ENCODE peak calls at places on chromosomes 3 and 15, in five cellular contexts. N, A, F, T and K are unnamed samples.

GRCh38 chr3:13105181-13105580 is 32.0 kb upstream of the IQSEC1 start:
- DNase-seq in N (no peak), A (no peak), F (no peak), T (no peak), K (no peak)

GRCh38 chr15:26771917-26772587 is 814 bp downstream of the GABRB3 start:
- DNase-seq in N (no peak), A (no peak), F (no peak), T (no peak), K (no peak)

GRCh38 chr15:89874926-89875564 is 18.7 kb downstream of the AP3S2 start:
- DNase-seq in N (peak), A (peak), F (peak), T (peak), K (peak)

GRCh38 chr15:29452881-29453731 is 183.5 kb upstream of the NSMCE3 start:
- DNase-seq in N (no peak), A (no peak), F (no peak), T (no peak), K (no peak)

GRCh38 chr3:124787490-124788195 is 57.4 kb downstream of the UMPS start:
- DNase-seq in N (peak), A (peak), F (no peak), T (no peak), K (no peak)

GRCh38 chr3:148950806-148951205 is 40.5 kb upstream of the GYG1 start:
- DNase-seq in N (peak), A (peak), F (peak), T (no peak), K (no peak)

GRCh38 chr3:192433704-192434103 is 293.6 kb downstream of the FGF12 start:
- DNase-seq in N (no peak), A (no peak), F (no peak), T (no peak), K (no peak)

GRCh38 chr15:39491115-39491916 is 89.6 kb upstream of the THBS1 start:
- DNase-seq in N (no peak), A (no peak), F (no peak), T (no peak), K (no peak)

GRCh38 chr3:134008630-134009156 is 21.0 kb downstream of the SLCO2A1 start:
- DNase-seq in N (peak), A (peak), F (no peak), T (no peak), K (no peak)

GRCh38 chr3:64451283-64452012 is 226.2 kb upstream of the PRICKLE2 start:
- DNase-seq in N (no peak), A (no peak), F (no peak), T (no peak), K (no peak)

GRCh38 chr15:48693474-48693873 is 48.0 kb upstream of the FBN1 start:
- DNase-seq in N (peak), A (peak), F (no peak), T (no peak), K (no peak)

GRCh38 chr3:114093596-114093995 is 37.1 kb downstream of the QTRT2 start:
- DNase-seq in N (peak), A (peak), F (no peak), T (no peak), K (no peak)

GRCh38 chr3:165852150-165852549 is 14.9 kb upstream of the BCHE start:
- DNase-seq in N (no peak), A (no peak), F (no peak), T (no peak), K (no peak)

GRCh38 chr3:167978071-167978470 is 117.7 kb downstream of the GOLIM4 start:
- DNase-seq in N (no peak), A (no peak), F (peak), T (no peak), K (no peak)

GRCh38 chr3:180000500-180000899 is 36.2 kb downstream of the PEX5L start:
- DNase-seq in N (no peak), A (no peak), F (no peak), T (no peak), K (no peak)

GRCh38 chr15:82540984-82541431 is 751 bp upstream of the RPS17 start:
- DNase-seq in N (peak), A (no peak), F (peak), T (peak), K (no peak)

GRCh38 chr3:184366619-184367321 is 5.3 kb downstream of the POLR2H start:
- DNase-seq in N (peak), A (peak), F (no peak), T (no peak), K (no peak)

GRCh38 chr3:45218578-45219390 is 7.3 kb downstream of the TMEM158 start:
- DNase-seq in N (peak), A (peak), F (no peak), T (no peak), K (no peak)

GRCh38 chr3:150727653-150728502 is 24.2 kb upstream of the ERICH6 start:
- DNase-seq in N (no peak), A (peak), F (no peak), T (no peak), K (no peak)

GRCh38 chr3:149621218-149622005 is 36.4 kb downstream of the WWTR1 start:
- DNase-seq in N (peak), A (peak), F (no peak), T (no peak), K (no peak)

GRCh38 chr3:175879417-175879816 is 1020.3 kb downstream of the NAALADL2 start:
- DNase-seq in N (no peak), A (no peak), F (no peak), T (no peak), K (no peak)

GRCh38 chr3:113468536-113468935 is 27.2 kb upstream of the CFAP44 start:
- DNase-seq in N (peak), A (no peak), F (no peak), T (no peak), K (no peak)

GRCh38 chr3:38454179-38454883 is 641 bp downstream of the ACVR2B start:
- DNase-seq in N (peak), A (peak), F (peak), T (no peak), K (peak)

GRCh38 chr3:9452417-9452816 is 55.0 kb downstream of the SETD5 start:
- DNase-seq in N (peak), A (peak), F (no peak), T (no peak), K (no peak)

GRCh38 chr15:79881254-79881653 is 15.6 kb downstream of the MTHFS start:
- DNase-seq in N (no peak), A (no peak), F (no peak), T (no peak), K (no peak)

GRCh38 chr3:52145736-52146110 is 8.5 kb downstream of the POC1A start:
- DNase-seq in N (no peak), A (no peak), F (no peak), T (no peak), K (no peak)

GRCh38 chr3:49709852-49710251 is 9.6 kb downstream of the AMIGO3 start:
- DNase-seq in N (no peak), A (no peak), F (no peak), T (no peak), K (no peak)

GRCh38 chr3:49712631-49713317 is 6.7 kb downstream of the AMIGO3 start:
- DNase-seq in N (no peak), A (no peak), F (no peak), T (no peak), K (no peak)

GRCh38 chr3:49712166-49712565 is 7.3 kb downstream of the AMIGO3 start:
- DNase-seq in N (no peak), A (no peak), F (no peak), T (no peak), K (no peak)

GRCh38 chr3:49713336-49714105 is 6.0 kb downstream of the AMIGO3 start:
- DNase-seq in N (no peak), A (no peak), F (no peak), T (no peak), K (no peak)

DNA sequence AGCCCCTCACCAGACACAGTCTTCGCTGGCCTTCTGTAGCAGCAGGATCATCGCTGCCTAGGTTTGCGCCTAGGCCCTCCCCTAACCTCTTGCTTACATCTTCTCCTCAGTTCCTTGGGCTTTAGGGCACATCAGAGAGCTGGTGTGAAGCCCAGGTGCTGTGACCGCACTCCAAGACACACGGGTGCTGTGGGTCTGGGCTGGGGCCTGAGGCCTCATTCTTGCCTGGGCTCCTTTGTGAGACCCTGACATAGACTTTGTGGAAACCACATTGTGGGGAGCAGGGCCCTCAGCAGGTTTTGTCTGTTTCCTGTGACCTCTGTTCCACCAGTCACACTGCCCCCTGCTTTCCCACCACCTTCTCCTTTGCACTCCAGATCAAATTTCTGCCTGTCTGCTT is 8.0 kb downstream of the AMIGO3 start:
- DNase-seq in N (no peak), A (no peak), F (no peak), T (no peak), K (no peak)
- H2AK5ac ChIP-seq in N (no peak), A (no peak), F (no peak), T (no peak), K (no peak)

GRCh38 chr3:70959506-70959905 is 624.0 kb downstream of the FOXP1 start:
- DNase-seq in N (no peak), A (no peak), F (no peak), T (no peak), K (no peak)

DNA sequence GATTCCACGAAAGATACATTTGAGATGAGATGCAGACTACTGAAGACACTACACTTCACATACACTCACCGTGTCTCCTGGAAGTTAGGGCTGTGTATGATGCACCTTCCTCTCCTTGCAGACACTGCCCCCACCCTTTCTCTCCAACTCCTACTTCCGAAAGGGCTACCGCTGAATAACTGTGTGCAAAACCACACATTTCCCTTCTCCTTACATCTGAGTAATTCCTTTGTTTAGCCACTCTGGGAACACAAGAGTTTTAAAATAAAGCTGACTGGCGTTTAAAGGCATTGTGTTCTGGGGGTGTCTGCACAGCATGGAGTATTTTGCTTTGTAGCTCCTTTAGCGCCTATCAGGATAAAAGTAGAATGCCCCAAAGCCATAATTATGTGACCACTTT is 620.1 kb downstream of the FOXP1 start:
- DNase-seq in N (no peak), A (no peak), F (no peak), T (no peak), K (no peak)
- H2AK5ac ChIP-seq in N (no peak), A (no peak), F (no peak), T (no peak), K (no peak)

GRCh38 chr3:126488205-126488604 is 12.5 kb upstream of the ZXDC start:
- DNase-seq in N (no peak), A (no peak), F (no peak), T (no peak), K (no peak)
- H2AK5ac ChIP-seq in N (no peak), A (no peak), F (no peak), T (no peak), K (no peak)

DNA sequence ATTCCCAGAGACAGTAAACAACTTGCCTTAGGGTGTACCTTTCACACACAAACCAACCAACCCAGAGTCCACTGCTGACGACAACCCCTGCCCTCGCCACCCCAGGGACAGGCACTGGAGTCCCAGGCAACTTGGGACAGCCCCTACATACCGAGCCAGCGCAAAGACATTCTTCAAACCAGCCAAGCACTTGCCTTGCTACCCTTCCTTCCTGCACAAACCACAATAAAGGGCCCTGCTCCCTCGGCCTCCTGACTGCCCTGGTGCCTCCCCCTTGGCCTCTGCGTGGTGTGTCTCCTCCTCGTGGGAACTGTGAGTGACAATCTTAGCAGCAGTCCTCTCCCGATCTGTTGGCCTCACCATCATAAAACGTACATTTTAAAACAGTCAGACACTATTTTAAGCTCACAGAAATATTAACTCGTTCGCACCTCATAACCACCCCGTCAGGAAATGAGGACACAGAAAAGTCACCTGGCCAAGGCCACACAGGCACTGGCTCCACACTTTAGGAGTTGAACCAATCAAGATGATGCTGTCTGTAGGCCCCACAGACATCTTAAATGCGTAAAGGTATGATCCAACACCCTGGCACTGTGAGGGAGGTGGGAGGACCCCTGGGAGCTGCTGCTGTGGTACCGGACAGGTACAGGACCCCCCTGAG is 113.8 kb downstream of the ADCY5 start:
- DNase-seq in N (no peak), A (no peak), F (no peak), T (no peak), K (no peak)
- H2AK5ac ChIP-seq in N (no peak), A (no peak), F (no peak), T (no peak), K (no peak)

GRCh38 chr15:40512440-40512839 is 41.7 kb downstream of the CHST14 start:
- DNase-seq in N (no peak), A (no peak), F (no peak), T (no peak), K (no peak)
- H2AK5ac ChIP-seq in N (no peak), A (no peak), F (no peak), T (no peak), K (peak)

GRCh38 chr3:35708394-35708793 is 69.1 kb downstream of the ARPP21 start:
- DNase-seq in N (no peak), A (no peak), F (no peak), T (no peak), K (no peak)
- H2AK5ac ChIP-seq in N (no peak), A (no peak), F (no peak), T (no peak), K (no peak)

DNA sequence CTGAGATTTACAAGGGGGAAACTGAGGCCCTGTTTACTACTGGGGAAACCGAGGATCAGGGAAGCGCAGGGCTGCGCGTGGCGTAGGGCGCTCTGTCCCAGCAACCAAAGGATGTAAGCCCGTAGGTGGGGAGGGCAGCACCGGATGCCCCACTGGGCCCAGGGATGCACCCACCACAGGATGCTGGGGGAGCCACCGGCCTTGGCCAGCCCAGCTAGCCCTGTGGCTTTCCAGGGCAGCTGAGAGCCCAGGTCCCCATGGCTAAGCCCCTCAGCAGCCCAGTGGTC is 33.4 kb downstream of the RPN1 start:
- DNase-seq in N (no peak), A (no peak), F (no peak), T (no peak), K (no peak)
- H2AK5ac ChIP-seq in N (peak), A (peak), F (no peak), T (no peak), K (peak)